ENCODE peak calls at places on chromosomes 1 and 21, in six cellular contexts. X is AG20443, O is NCI-H1694 treated with DMSO at 0.1 percent for 48 hours, N is hepatic stellate cell, Z is NCI-H2081, B is Panc1. K is an unnamed sample.

GRCh38 chr1:108016451-108016920 is 51.5 kb upstream of the VAV3 start:
- DNase-seq in N (no peak), X (peak), B (no peak), Z (no peak), O (no peak), K (peak)

GRCh38 chr1:77938656-77939055 is 40.2 kb downstream of the FUBP1 start:
- DNase-seq in B (no peak), N (no peak), Z (no peak), O (no peak), X (no peak), K (no peak)

GRCh38 chr1:31696246-31696645 is 7.6 kb downstream of the COL16A1 start:
- DNase-seq in O (no peak), B (no peak), Z (no peak), N (no peak), X (no peak), K (no peak)

GRCh38 chr1:168722964-168723363 is 6.0 kb downstream of the DPT start:
- DNase-seq in X (no peak), N (no peak), Z (no peak), B (no peak), O (no peak), K (no peak)

GRCh38 chr1:38287036-38287435 is 240.4 kb upstream of the POU3F1 start:
- DNase-seq in N (no peak), O (no peak), B (no peak), X (no peak), Z (no peak), K (no peak)

GRCh38 chr1:7454052-7454815 is 316.9 kb upstream of the VAMP3 start:
- DNase-seq in N (peak), O (no peak), Z (no peak), X (peak), B (no peak), K (peak)

GRCh38 chr1:204261746-204262505 is 48.1 kb upstream of the GOLT1A start:
- DNase-seq in N (peak), X (peak), B (no peak), O (no peak), Z (no peak), K (no peak)

GRCh38 chr1:108817016-108817415 is 39.9 kb downstream of the AKNAD1 start:
- DNase-seq in Z (no peak), X (peak), O (no peak), N (no peak), B (no peak), K (peak)

GRCh38 chr21:45870421-45870820 is 111.1 kb upstream of the COL6A1 start:
- DNase-seq in O (no peak), X (no peak), B (no peak), N (no peak), Z (no peak), K (no peak)

GRCh38 chr1:244028701-244029100 is 22.4 kb upstream of the ZBTB18 start:
- DNase-seq in O (no peak), N (no peak), B (no peak), Z (no peak), X (no peak), K (no peak)

GRCh38 chr1:203871114-203871875 is 9.9 kb downstream of the SNRPE start:
- DNase-seq in Z (peak), O (peak), N (peak), X (peak), B (no peak), K (peak)

GRCh38 chr1:59230622-59231021 is 66.3 kb upstream of the FGGY start:
- DNase-seq in O (no peak), B (no peak), X (peak), Z (no peak), N (no peak), K (no peak)

GRCh38 chr1:65894738-65895605 is 102.3 kb downstream of the PDE4B start:
- DNase-seq in N (no peak), O (no peak), Z (no peak), X (no peak), B (no peak), K (no peak)

GRCh38 chr1:112849425-112849966 is 106.5 kb downstream of the SLC16A1 start:
- DNase-seq in X (peak), B (no peak), N (peak), Z (peak), O (peak), K (peak)

K was measured in lung microvascular endothelial cell.